ENCODE peak calls at places on chromosomes 11 and 22, in seven cellular contexts. H, N, Q, U, E, S and X are unnamed samples.

GRCh38 chr11:9208726-9209501 is 56.2 kb downstream of the DENND5A start:
- DNase-seq in H (no peak), N (no peak), Q (no peak), U (peak), E (no peak), S (no peak), X (no peak)

GRCh38 chr11:13166036-13166435 is 111.6 kb upstream of the BMAL1 start:
- DNase-seq in H (no peak), N (no peak), Q (no peak), U (peak), E (no peak), S (no peak), X (no peak)

GRCh38 chr22:17921871-17922821 is 102.2 kb downstream of the MICAL3 start:
- DNase-seq in H (no peak), N (no peak), Q (no peak), U (no peak), E (no peak), S (no peak), X (no peak)

GRCh38 chr22:49377306-49377705 is 450.4 kb downstream of the BRD1 start:
- DNase-seq in H (no peak), N (no peak), Q (no peak), U (no peak), E (no peak), S (no peak), X (no peak)

GRCh38 chr11:75193711-75194110 is 42.8 kb downstream of the SLCO2B1 start:
- DNase-seq in H (no peak), N (no peak), Q (no peak), U (no peak), E (no peak), S (no peak), X (no peak)

GRCh38 chr11:133064961-133065360 is 467.3 kb downstream of the OPCML start:
- DNase-seq in H (no peak), N (no peak), Q (no peak), U (no peak), E (no peak), S (no peak), X (no peak)

GRCh38 chr22:19691721-19692341 is 22.5 kb upstream of the SEPTIN5 start:
- DNase-seq in H (no peak), N (no peak), Q (no peak), U (peak), E (no peak), S (no peak), X (no peak)

GRCh38 chr22:20064545-20065262 is 15.3 kb upstream of the DGCR8 start:
- DNase-seq in H (no peak), N (no peak), Q (no peak), U (no peak), E (no peak), S (no peak), X (no peak)

GRCh38 chr11:14974723-14975587 is 2.8 kb upstream of the CALCA start:
- DNase-seq in H (no peak), N (peak), Q (peak), U (peak), E (peak), S (peak), X (no peak)

GRCh38 chr11:63629426-63629825 is 15.2 kb upstream of the PLAAT3 start:
- DNase-seq in H (no peak), N (no peak), Q (no peak), U (no peak), E (no peak), S (no peak), X (no peak)

GRCh38 chr11:60925685-60926267 is 1.5 kb downstream of the TMEM132A start:
- DNase-seq in H (no peak), N (no peak), Q (no peak), U (peak), E (no peak), S (no peak), X (no peak)

GRCh38 chr11:33135216-33135615 is 26.1 kb downstream of the CSTF3 start:
- DNase-seq in H (no peak), N (no peak), Q (no peak), U (peak), E (no peak), S (no peak), X (no peak)

GRCh38 chr11:95989780-95990179 is 65.9 kb upstream of the MTMR2 start:
- DNase-seq in H (no peak), N (no peak), Q (no peak), U (no peak), E (no peak), S (no peak), X (no peak)

GRCh38 chr11:8318536-8318935 is 54.9 kb upstream of the LMO1 start:
- DNase-seq in H (no peak), N (no peak), Q (no peak), U (no peak), E (no peak), S (no peak), X (no peak)

GRCh38 chr22:20118572-20119020 is 1.6 kb upstream of the TRMT2A start:
- DNase-seq in H (no peak), N (no peak), Q (no peak), U (no peak), E (no peak), S (no peak), X (no peak)

GRCh38 chr11:46392421-46393230 is 1.1 kb upstream of the CHRM4 start:
- DNase-seq in H (peak), N (peak), Q (peak), U (peak), E (peak), S (no peak), X (peak)

GRCh38 chr22:49564054-49564453 is 263.6 kb downstream of the BRD1 start:
- DNase-seq in H (no peak), N (no peak), Q (no peak), U (no peak), E (no peak), S (no peak), X (no peak)

GRCh38 chr22:36359172-36359973 is 28.4 kb downstream of the MYH9 start:
- DNase-seq in H (no peak), N (no peak), Q (no peak), U (no peak), E (no peak), S (no peak), X (no peak)

GRCh38 chr11:72856551-72857342 is 42.5 kb downstream of the ATG16L2 start:
- DNase-seq in H (no peak), N (no peak), Q (no peak), U (peak), E (no peak), S (no peak), X (no peak)

GRCh38 chr22:34354071-34354817 is 434.0 kb upstream of the LARGE1 start:
- DNase-seq in H (no peak), N (no peak), Q (no peak), U (no peak), E (no peak), S (no peak), X (no peak)

GRCh38 chr11:63765688-63766241 is 2.8 kb downstream of the ZFTA start:
- DNase-seq in H (no peak), N (no peak), Q (no peak), U (no peak), E (no peak), S (no peak), X (no peak)

GRCh38 chr11:12157241-12157661 is 46.9 kb downstream of the MICAL2 start:
- DNase-seq in H (no peak), N (no peak), Q (no peak), U (peak), E (peak), S (no peak), X (no peak)

GRCh38 chr11:119236891-119237290 is 30.8 kb downstream of the CBL start:
- DNase-seq in H (no peak), N (no peak), Q (no peak), U (peak), E (no peak), S (no peak), X (no peak)

GRCh38 chr11:64918056-64918455 is 1.0 kb upstream of the ATG2A start:
- DNase-seq in H (no peak), N (no peak), Q (no peak), U (peak), E (peak), S (no peak), X (no peak)

GRCh38 chr11:90629251-90629806 is 406.5 kb upstream of the CHORDC1 start:
- DNase-seq in H (no peak), N (no peak), Q (no peak), U (no peak), E (no peak), S (no peak), X (no peak)